ENCODE peak calls at places on chromosomes 4 and X, in eight cellular contexts. One of them, this sample, is unnamed.

GRCh38 chr4:88705805-88706518 is 8.3 kb upstream of the NAP1L5 start:
- DNase-seq in heart left ventricle: no peak
- DNase-seq in GM13977: no peak
- DNase-seq in HCT116: no peak
- DNase-seq in cardiac muscle cell: peak; percentile 30
- DNase-seq in fibroblast of mammary gland: peak; percentile 31
- DNase-seq in IMR-90: peak; percentile 57
- DNase-seq in GM13976: no peak
- DNase-seq in this sample: peak; percentile 15

GRCh38 chr4:137278431-137278830 is 253.9 kb downstream of the PCDH18 start:
- DNase-seq in heart left ventricle: no peak
- DNase-seq in GM13977: no peak
- DNase-seq in HCT116: no peak
- DNase-seq in cardiac muscle cell: no peak
- DNase-seq in fibroblast of mammary gland: peak; percentile 51
- DNase-seq in IMR-90: no peak
- DNase-seq in GM13976: no peak
- DNase-seq in this sample: no peak

GRCh38 chr4:102759835-102760644 is 728 bp downstream of the MANBA start:
- DNase-seq in heart left ventricle: no peak
- DNase-seq in GM13977: peak; percentile 62
- DNase-seq in HCT116: no peak
- DNase-seq in cardiac muscle cell: peak; percentile 67
- DNase-seq in fibroblast of mammary gland: peak; percentile 71
- DNase-seq in IMR-90: peak; percentile 68
- DNase-seq in GM13976: peak; percentile 70
- DNase-seq in this sample: peak; percentile 55

GRCh38 chr4:8724436-8725070 is 132.0 kb downstream of the CPZ start:
- DNase-seq in heart left ventricle: no peak
- DNase-seq in GM13977: no peak
- DNase-seq in HCT116: no peak
- DNase-seq in cardiac muscle cell: no peak
- DNase-seq in fibroblast of mammary gland: no peak
- DNase-seq in IMR-90: no peak
- DNase-seq in GM13976: no peak
- DNase-seq in this sample: no peak

GRCh38 chr4:1305261-1305711 is 15.6 kb downstream of the MAEA start:
- DNase-seq in heart left ventricle: no peak
- DNase-seq in GM13977: no peak
- DNase-seq in HCT116: peak; percentile 75
- DNase-seq in cardiac muscle cell: no peak
- DNase-seq in fibroblast of mammary gland: no peak
- DNase-seq in IMR-90: no peak
- DNase-seq in GM13976: no peak
- DNase-seq in this sample: no peak

GRCh38 chr4:132956951-132957350 is 192.1 kb upstream of the PCDH10 start:
- DNase-seq in heart left ventricle: no peak
- DNase-seq in GM13977: no peak
- DNase-seq in HCT116: no peak
- DNase-seq in cardiac muscle cell: no peak
- DNase-seq in fibroblast of mammary gland: no peak
- DNase-seq in IMR-90: no peak
- DNase-seq in GM13976: no peak
- DNase-seq in this sample: no peak

GRCh38 chrX:66489339-66489738 is 149.5 kb downstream of the EDA2R start:
- DNase-seq in heart left ventricle: no peak
- DNase-seq in GM13977: no peak
- DNase-seq in HCT116: no peak
- DNase-seq in cardiac muscle cell: no peak
- DNase-seq in fibroblast of mammary gland: peak; percentile 4
- DNase-seq in IMR-90: no peak
- DNase-seq in GM13976: no peak
- DNase-seq in this sample: peak; percentile 0

GRCh38 chrX:53594354-53594753 is 92.2 kb downstream of the HUWE1 start:
- DNase-seq in heart left ventricle: no peak
- DNase-seq in GM13977: no peak
- DNase-seq in HCT116: no peak
- DNase-seq in cardiac muscle cell: peak; percentile 34
- DNase-seq in fibroblast of mammary gland: peak; percentile 10
- DNase-seq in IMR-90: peak; percentile 70
- DNase-seq in GM13976: no peak
- DNase-seq in this sample: no peak

GRCh38 chrX:8684201-8684600 is 47.7 kb downstream of the ANOS1 start:
- DNase-seq in heart left ventricle: no peak
- DNase-seq in GM13977: no peak
- DNase-seq in HCT116: no peak
- DNase-seq in cardiac muscle cell: no peak
- DNase-seq in fibroblast of mammary gland: no peak
- DNase-seq in IMR-90: no peak
- DNase-seq in GM13976: no peak
- DNase-seq in this sample: no peak

GRCh38 chr4:138875886-138876608 is 139.5 kb upstream of the NOCT start:
- DNase-seq in heart left ventricle: no peak
- DNase-seq in GM13977: no peak
- DNase-seq in HCT116: peak; percentile 15
- DNase-seq in cardiac muscle cell: peak; percentile 85
- DNase-seq in fibroblast of mammary gland: peak; percentile 62
- DNase-seq in IMR-90: peak; percentile 88
- DNase-seq in GM13976: no peak
- DNase-seq in this sample: peak; percentile 48

GRCh38 chrX:119067023-119067739 is 5.6 kb upstream of the CT47C1 start:
- DNase-seq in heart left ventricle: peak; percentile 48
- DNase-seq in GM13977: peak; percentile 45
- DNase-seq in HCT116: peak; percentile 26
- DNase-seq in cardiac muscle cell: peak; percentile 70
- DNase-seq in fibroblast of mammary gland: peak; percentile 66
- DNase-seq in IMR-90: peak; percentile 49
- DNase-seq in GM13976: peak; percentile 25
- DNase-seq in this sample: peak; percentile 65

GRCh38 chr4:74543247-74543670 is 98.3 kb downstream of the AREG start:
- DNase-seq in heart left ventricle: no peak
- DNase-seq in GM13977: no peak
- DNase-seq in HCT116: no peak
- DNase-seq in cardiac muscle cell: no peak
- DNase-seq in fibroblast of mammary gland: no peak
- DNase-seq in IMR-90: no peak
- DNase-seq in GM13976: no peak
- DNase-seq in this sample: no peak

GRCh38 chr4:171644430-171645057 is 168.7 kb upstream of the GALNTL6 start:
- DNase-seq in heart left ventricle: no peak
- DNase-seq in GM13977: peak; percentile 23
- DNase-seq in HCT116: no peak
- DNase-seq in cardiac muscle cell: no peak
- DNase-seq in fibroblast of mammary gland: no peak
- DNase-seq in IMR-90: no peak
- DNase-seq in GM13976: peak; percentile 43
- DNase-seq in this sample: no peak

GRCh38 chr4:182325848-182326255 is 82.7 kb downstream of the TENM3 start:
- DNase-seq in heart left ventricle: peak; percentile 69
- DNase-seq in GM13977: no peak
- DNase-seq in HCT116: no peak
- DNase-seq in cardiac muscle cell: peak; percentile 30
- DNase-seq in fibroblast of mammary gland: no peak
- DNase-seq in IMR-90: no peak
- DNase-seq in GM13976: no peak
- DNase-seq in this sample: no peak

GRCh38 chrX:39017716-39018115 is 216.5 kb downstream of the MID1IP1 start:
- DNase-seq in heart left ventricle: no peak
- DNase-seq in GM13977: no peak
- DNase-seq in HCT116: no peak
- DNase-seq in cardiac muscle cell: no peak
- DNase-seq in fibroblast of mammary gland: no peak
- DNase-seq in IMR-90: no peak
- DNase-seq in GM13976: no peak
- DNase-seq in this sample: no peak

GRCh38 chr4:26124753-26125236 is 196.0 kb upstream of the RBPJ start:
- DNase-seq in heart left ventricle: no peak
- DNase-seq in GM13977: no peak
- DNase-seq in HCT116: peak; percentile 19
- DNase-seq in cardiac muscle cell: no peak
- DNase-seq in fibroblast of mammary gland: peak; percentile 31
- DNase-seq in IMR-90: peak; percentile 44
- DNase-seq in GM13976: no peak
- DNase-seq in this sample: peak; percentile 15

GRCh38 chr4:57355066-57355465 is 244.9 kb upstream of the IGFBP7 start:
- DNase-seq in heart left ventricle: no peak
- DNase-seq in GM13977: no peak
- DNase-seq in HCT116: no peak
- DNase-seq in cardiac muscle cell: no peak
- DNase-seq in fibroblast of mammary gland: no peak
- DNase-seq in IMR-90: no peak
- DNase-seq in GM13976: no peak
- DNase-seq in this sample: no peak

GRCh38 chr4:133152330-133152791 is 3.3 kb downstream of the PCDH10 start:
- DNase-seq in heart left ventricle: no peak
- DNase-seq in GM13977: no peak
- DNase-seq in HCT116: no peak
- DNase-seq in cardiac muscle cell: peak; percentile 28
- DNase-seq in fibroblast of mammary gland: no peak
- DNase-seq in IMR-90: no peak
- DNase-seq in GM13976: no peak
- DNase-seq in this sample: no peak

GRCh38 chrX:155020591-155020990 is 1.9 kb downstream of the F8 start:
- DNase-seq in heart left ventricle: no peak
- DNase-seq in GM13977: no peak
- DNase-seq in HCT116: no peak
- DNase-seq in cardiac muscle cell: no peak
- DNase-seq in fibroblast of mammary gland: no peak
- DNase-seq in IMR-90: no peak
- DNase-seq in GM13976: no peak
- DNase-seq in this sample: no peak

GRCh38 chr4:123593655-123594054 is 197.1 kb downstream of the SPRY1 start:
- DNase-seq in heart left ventricle: no peak
- DNase-seq in GM13977: no peak
- DNase-seq in HCT116: no peak
- DNase-seq in cardiac muscle cell: no peak
- DNase-seq in fibroblast of mammary gland: no peak
- DNase-seq in IMR-90: no peak
- DNase-seq in GM13976: no peak
- DNase-seq in this sample: no peak
- TF ChIP-seq CTCF in heart left ventricle: no peak
- TF ChIP-seq CTCF in GM13977: no peak
- TF ChIP-seq CTCF in HCT116: no peak
- TF ChIP-seq CTCF in cardiac muscle cell: no peak
- TF ChIP-seq CTCF in fibroblast of mammary gland: no peak
- TF ChIP-seq CTCF in IMR-90: no peak
- TF ChIP-seq CTCF in GM13976: no peak
- TF ChIP-seq CTCF in this sample: no peak

GRCh38 chr4:149031399-149031798 is 589.2 kb upstream of the NR3C2 start:
- DNase-seq in heart left ventricle: no peak
- DNase-seq in GM13977: no peak
- DNase-seq in HCT116: peak; percentile 13
- DNase-seq in cardiac muscle cell: peak; percentile 9
- DNase-seq in fibroblast of mammary gland: peak; percentile 28
- DNase-seq in IMR-90: peak; percentile 19
- DNase-seq in GM13976: no peak
- DNase-seq in this sample: peak; percentile 54
- TF ChIP-seq CTCF in heart left ventricle: peak; percentile 48
- TF ChIP-seq CTCF in GM13977: peak; percentile 27
- TF ChIP-seq CTCF in HCT116: peak; percentile 65
- TF ChIP-seq CTCF in cardiac muscle cell: peak; percentile 21
- TF ChIP-seq CTCF in fibroblast of mammary gland: peak; percentile 40
- TF ChIP-seq CTCF in IMR-90: peak; percentile 43
- TF ChIP-seq CTCF in GM13976: no peak
- TF ChIP-seq CTCF in this sample: peak; percentile 29

GRCh38 chr4:113761682-113762060 is at the start of gene CAMK2D:
- DNase-seq in heart left ventricle: peak; percentile 90
- DNase-seq in GM13977: peak; percentile 82
- DNase-seq in HCT116: peak; percentile 80
- DNase-seq in cardiac muscle cell: peak; percentile 90
- DNase-seq in fibroblast of mammary gland: peak; percentile 89
- DNase-seq in IMR-90: peak; percentile 89
- DNase-seq in GM13976: peak; percentile 82
- DNase-seq in this sample: peak; percentile 89

GRCh38 chr4:113764720-113765264 is 3.3 kb upstream of the CAMK2D start:
- DNase-seq in heart left ventricle: no peak
- DNase-seq in GM13977: no peak
- DNase-seq in HCT116: no peak
- DNase-seq in cardiac muscle cell: no peak
- DNase-seq in fibroblast of mammary gland: no peak
- DNase-seq in IMR-90: no peak
- DNase-seq in GM13976: no peak
- DNase-seq in this sample: no peak

GRCh38 chr4:113760852-113761681 is 471 bp downstream of the CAMK2D start:
- DNase-seq in heart left ventricle: peak; percentile 89
- DNase-seq in GM13977: peak; percentile 62
- DNase-seq in HCT116: no peak
- DNase-seq in cardiac muscle cell: peak; percentile 94
- DNase-seq in fibroblast of mammary gland: peak; percentile 78
- DNase-seq in IMR-90: peak; percentile 71
- DNase-seq in GM13976: peak; percentile 68
- DNase-seq in this sample: peak; percentile 83

GRCh38 chr4:113762061-113762850 is 718 bp upstream of the CAMK2D start:
- DNase-seq in heart left ventricle: peak; percentile 99
- DNase-seq in GM13977: peak; percentile 92
- DNase-seq in HCT116: peak; percentile 99
- DNase-seq in cardiac muscle cell: peak; percentile 100
- DNase-seq in fibroblast of mammary gland: peak; percentile 100
- DNase-seq in IMR-90: peak; percentile 100
- DNase-seq in GM13976: peak; percentile 91
- DNase-seq in this sample: peak; percentile 99

DNA sequence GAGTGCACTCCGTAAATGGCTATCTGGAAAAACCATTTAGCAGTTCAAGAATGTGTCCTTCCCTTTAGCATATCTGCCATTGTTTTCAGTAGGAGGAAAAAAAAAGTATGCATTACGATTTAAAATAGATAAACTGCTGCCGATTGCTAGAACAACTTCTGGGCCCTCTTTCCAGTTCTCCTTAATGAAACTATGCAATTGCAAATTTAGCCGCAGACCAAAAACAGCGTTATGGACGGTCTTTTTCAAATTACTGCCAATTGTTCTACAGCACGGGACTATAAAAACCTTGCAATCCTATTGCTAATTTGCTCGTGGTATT is 1.3 kb upstream of the CAMK2D start:
- DNase-seq in heart left ventricle: no peak
- DNase-seq in GM13977: no peak
- DNase-seq in HCT116: no peak
- DNase-seq in cardiac muscle cell: no peak
- DNase-seq in fibroblast of mammary gland: no peak
- DNase-seq in IMR-90: no peak
- DNase-seq in GM13976: no peak
- DNase-seq in this sample: no peak
- TF ChIP-seq CTCF in heart left ventricle: no peak
- TF ChIP-seq CTCF in GM13977: no peak
- TF ChIP-seq CTCF in HCT116: no peak
- TF ChIP-seq CTCF in cardiac muscle cell: no peak
- TF ChIP-seq CTCF in fibroblast of mammary gland: no peak
- TF ChIP-seq CTCF in IMR-90: no peak
- TF ChIP-seq CTCF in GM13976: no peak
- TF ChIP-seq CTCF in this sample: no peak

DNA sequence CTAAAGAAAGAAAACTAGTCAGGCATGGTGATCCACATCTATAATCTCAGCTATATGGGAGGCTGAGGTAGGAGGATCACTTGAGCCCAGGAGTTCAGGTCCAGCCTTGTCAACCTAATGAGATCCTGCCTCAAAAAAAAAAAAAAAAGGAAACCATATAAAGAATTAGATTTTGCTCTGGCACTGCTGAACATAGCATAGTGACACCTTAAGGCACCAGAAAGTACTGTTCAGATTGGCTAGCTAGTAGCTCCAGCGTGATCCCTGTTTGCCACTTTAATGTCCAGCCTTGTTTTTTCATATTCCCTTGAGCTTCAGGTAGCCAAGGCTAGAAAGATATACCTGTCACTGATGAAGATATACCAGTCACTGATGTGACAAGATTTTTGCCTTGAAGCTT is 34.1 kb downstream of the EXOC1 start:
- DNase-seq in heart left ventricle: no peak
- DNase-seq in GM13977: no peak
- DNase-seq in HCT116: no peak
- DNase-seq in cardiac muscle cell: no peak
- DNase-seq in fibroblast of mammary gland: no peak
- DNase-seq in IMR-90: no peak
- DNase-seq in GM13976: no peak
- DNase-seq in this sample: peak; percentile 4
- TF ChIP-seq CTCF in heart left ventricle: no peak
- TF ChIP-seq CTCF in GM13977: no peak
- TF ChIP-seq CTCF in HCT116: peak; percentile 26
- TF ChIP-seq CTCF in cardiac muscle cell: no peak
- TF ChIP-seq CTCF in fibroblast of mammary gland: no peak
- TF ChIP-seq CTCF in IMR-90: no peak
- TF ChIP-seq CTCF in GM13976: no peak
- TF ChIP-seq CTCF in this sample: no peak